ENCODE peak calls at places on chromosomes 13 and 19, in eight cellular contexts. I is IMR-90; Y is naive thymus-derived CD4-positive, alpha-beta T cell; R is mammary epithelial cell; P is suprapubic skin; T is cardiac muscle cell; Z is heart right ventricle; J is BE2C. O is an unnamed sample.

GRCh38 chr13:28322256-28322895 is 172.6 kb downstream of the FLT1 start:
- DNase-seq in I (peak; percentile 42), Y (no peak), R (no peak), P (no peak), T (no peak), Z (no peak), J (no peak), O (no peak)

GRCh38 chr13:31209172-31209818 is 9.5 kb downstream of the B3GLCT start:
- DNase-seq in I (peak; percentile 36), Y (no peak), R (no peak), P (no peak), T (peak; percentile 79), Z (peak; percentile 62), J (peak; percentile 88), O (peak; percentile 98)

GRCh38 chr19:6536138-6536671 is 5.4 kb downstream of the TNFSF9 start:
- DNase-seq in I (no peak), Y (peak; percentile 81), R (peak; percentile 67), P (peak; percentile 77), T (peak; percentile 32), Z (no peak), J (peak; percentile 70), O (no peak)

GRCh38 chr13:31909889-31910551 is 121.6 kb upstream of the FRY start:
- DNase-seq in I (peak; percentile 70), Y (peak; percentile 56), R (peak; percentile 37), P (no peak), T (peak; percentile 69), Z (no peak), J (peak; percentile 69), O (peak; percentile 84)

GRCh38 chr13:114101325-114101821 is 31.1 kb downstream of the RASA3 start:
- DNase-seq in I (no peak), Y (no peak), R (no peak), P (peak; percentile 74), T (no peak), Z (peak; percentile 34), J (no peak), O (no peak)

GRCh38 chr13:37475966-37476365 is 122.6 kb downstream of the POSTN start:
- DNase-seq in I (peak; percentile 87), Y (no peak), R (no peak), P (no peak), T (no peak), Z (no peak), J (no peak), O (no peak)

GRCh38 chr19:52923782-52924593 is 760 bp upstream of the ZNF888 start:
- DNase-seq in I (no peak), Y (no peak), R (peak; percentile 41), P (peak; percentile 70), T (no peak), Z (peak; percentile 45), J (no peak), O (peak; percentile 10)

GRCh38 chr13:25493930-25494707 is 122.3 kb downstream of the ATP8A2 start:
- DNase-seq in I (no peak), Y (no peak), R (no peak), P (no peak), T (peak; percentile 53), Z (no peak), J (no peak), O (peak; percentile 43)

DNA sequence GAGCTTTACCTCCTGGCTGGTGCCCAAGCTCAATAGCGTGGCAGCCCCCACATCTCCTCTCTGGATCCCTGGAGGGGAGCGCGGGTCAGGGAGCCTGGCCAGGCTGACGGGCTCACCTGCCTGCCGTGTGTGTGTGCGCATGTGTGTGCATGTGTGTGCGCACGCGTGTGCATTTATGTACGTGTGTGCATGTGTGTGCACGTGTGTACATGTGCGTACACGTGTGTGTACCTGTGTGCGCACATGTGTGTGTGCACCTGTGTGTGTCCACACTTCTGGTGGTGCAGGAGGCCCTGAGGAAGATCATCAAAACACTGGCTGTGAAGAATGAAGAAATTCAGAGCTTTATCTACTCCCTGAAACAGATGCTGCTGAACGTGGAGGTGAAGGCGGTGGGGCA is 1.3 kb downstream of the FSD1 start:
- DNase-seq in I (no peak), Y (no peak), R (no peak), P (no peak), T (no peak), Z (no peak), J (no peak), O (no peak)
- H3K4me1 ChIP-seq in I (no peaks in the 10 kb centered on the region), Y (peaks cover 4% of the 10 kb centered on the region), R (no peaks in the 10 kb centered on the region), P (peaks cover 6% of the 10 kb centered on the region), T (peaks cover 6% of the 10 kb centered on the region), Z (peaks cover 5% of the 10 kb centered on the region), J (peaks cover 7% of the 10 kb centered on the region), O (peaks cover 7% of the 10 kb centered on the region)

GRCh38 chr13:64684108-64684507 is 2546.0 kb downstream of the PCDH9 start:
- DNase-seq in I (no peak), Y (no peak), R (no peak), P (no peak), T (no peak), Z (no peak), J (no peak), O (no peak)

GRCh38 chr13:64688893-64689677 is 2541.1 kb downstream of the PCDH9 start:
- DNase-seq in I (peak; percentile 81), Y (no peak), R (peak; percentile 64), P (no peak), T (no peak), Z (no peak), J (no peak), O (no peak)

GRCh38 chr13:64680739-64681138 is 2549.4 kb downstream of the PCDH9 start:
- DNase-seq in I (no peak), Y (no peak), R (no peak), P (no peak), T (no peak), Z (no peak), J (no peak), O (no peak)

DNA sequence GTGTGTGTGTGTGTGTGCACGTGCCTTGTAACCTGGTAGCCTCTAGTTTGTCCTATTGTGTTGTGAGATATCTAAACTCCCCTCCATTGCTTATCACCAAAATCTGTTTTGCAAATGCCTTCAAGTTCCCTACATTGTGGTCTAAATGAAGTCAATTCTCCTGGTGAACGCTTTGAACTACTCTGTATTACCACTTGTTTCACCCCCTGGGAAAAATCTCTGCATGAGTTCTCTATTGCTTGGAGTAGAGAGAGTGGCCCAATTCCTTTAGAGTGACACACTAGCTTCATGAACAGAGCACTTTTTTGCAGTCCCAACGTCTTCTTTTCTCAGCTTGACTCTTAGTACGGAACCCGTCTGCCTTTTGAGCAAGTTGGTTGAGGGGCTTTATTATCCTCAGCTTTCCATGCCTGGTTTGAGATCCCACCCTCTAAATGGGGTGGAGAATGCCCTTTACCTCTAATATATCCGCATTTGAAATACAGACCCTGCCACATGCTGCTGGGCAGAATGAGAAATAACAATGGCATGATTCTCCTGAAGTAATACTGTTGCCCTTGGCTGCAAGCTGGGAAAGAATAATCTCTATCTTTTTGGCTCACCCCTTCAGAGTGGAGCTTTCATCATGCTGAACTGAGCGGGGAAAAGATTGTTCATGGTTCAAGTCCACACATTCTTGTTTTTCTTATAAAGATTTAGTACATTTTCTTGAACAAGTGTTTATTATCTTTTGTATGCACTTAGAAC is 2545.3 kb downstream of the PCDH9 start:
- DNase-seq in I (peak; percentile 36), Y (no peak), R (no peak), P (no peak), T (no peak), Z (no peak), J (no peak), O (no peak)
- H3K4me3 ChIP-seq in I (no peak overlapping the region), Y (no peak overlapping the region), R (no peak overlapping the region), P (no peak overlapping the region), T (no peak overlapping the region), Z (no peak overlapping the region), J (no peak overlapping the region), O (no peak overlapping the region)

GRCh38 chr13:98548230-98548629 is 28.7 kb downstream of the STK24 start:
- DNase-seq in I (peak; percentile 42), Y (no peak), R (no peak), P (no peak), T (no peak), Z (no peak), J (no peak), O (no peak)

GRCh38 chr13:98544105-98544710 is 32.7 kb downstream of the STK24 start:
- DNase-seq in I (no peak), Y (no peak), R (no peak), P (no peak), T (no peak), Z (no peak), J (no peak), O (no peak)

GRCh38 chr13:98549006-98549727 is 27.7 kb downstream of the STK24 start:
- DNase-seq in I (peak; percentile 98), Y (no peak), R (peak; percentile 83), P (no peak), T (no peak), Z (no peak), J (no peak), O (no peak)

GRCh38 chr13:98547455-98547854 is 29.5 kb downstream of the STK24 start:
- DNase-seq in I (no peak), Y (no peak), R (no peak), P (no peak), T (no peak), Z (no peak), J (no peak), O (no peak)

DNA sequence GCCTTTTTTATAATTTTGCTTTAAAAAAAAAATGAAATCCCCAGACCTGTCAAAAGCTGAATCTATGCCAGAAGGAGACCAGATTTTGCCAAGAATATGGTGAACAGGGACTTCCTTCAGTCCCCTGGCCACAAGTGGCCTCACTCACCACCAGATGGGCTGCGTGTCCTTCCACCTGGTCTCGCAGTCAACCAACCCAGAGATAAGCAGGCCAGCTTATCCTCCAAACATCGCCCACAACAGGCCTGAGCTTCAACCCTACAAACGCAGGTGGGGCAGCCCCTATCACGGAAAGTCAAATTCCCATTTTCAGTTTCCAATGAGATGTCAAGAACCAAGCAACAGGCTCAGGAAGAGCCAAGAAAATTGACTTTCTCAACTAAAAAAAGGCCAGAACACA is 30.5 kb downstream of the STK24 start:
- DNase-seq in I (no peak), Y (no peak), R (no peak), P (no peak), T (no peak), Z (no peak), J (no peak), O (no peak)
- H3K4me1 ChIP-seq in I (peaks cover 35% of the 10 kb centered on the region), Y (peaks cover 29% of the 10 kb centered on the region), R (peaks cover 34% of the 10 kb centered on the region), P (peaks cover 55% of the 10 kb centered on the region), T (peaks cover 30% of the 10 kb centered on the region), Z (peaks cover 35% of the 10 kb centered on the region), J (peaks cover 11% of the 10 kb centered on the region), O (no peaks in the 10 kb centered on the region)

GRCh38 chr19:18905520-18906236 is 9.7 kb upstream of the CERS1 start:
- DNase-seq in I (no peak), Y (no peak), R (no peak), P (peak; percentile 57), T (no peak), Z (no peak), J (no peak), O (no peak)

GRCh38 chr19:18908917-18909619 is 10.1 kb downstream of the COPE start:
- DNase-seq in I (no peak), Y (no peak), R (no peak), P (peak; percentile 60), T (no peak), Z (no peak), J (no peak), O (no peak)

GRCh38 chr19:18905058-18905456 is 9.1 kb upstream of the CERS1 start:
- DNase-seq in I (no peak), Y (no peak), R (no peak), P (no peak), T (no peak), Z (no peak), J (no peak), O (no peak)

GRCh38 chr19:18904334-18905057 is 8.5 kb upstream of the CERS1 start:
- DNase-seq in I (no peak), Y (no peak), R (no peak), P (peak; percentile 53), T (no peak), Z (no peak), J (peak; percentile 26), O (no peak)

DNA sequence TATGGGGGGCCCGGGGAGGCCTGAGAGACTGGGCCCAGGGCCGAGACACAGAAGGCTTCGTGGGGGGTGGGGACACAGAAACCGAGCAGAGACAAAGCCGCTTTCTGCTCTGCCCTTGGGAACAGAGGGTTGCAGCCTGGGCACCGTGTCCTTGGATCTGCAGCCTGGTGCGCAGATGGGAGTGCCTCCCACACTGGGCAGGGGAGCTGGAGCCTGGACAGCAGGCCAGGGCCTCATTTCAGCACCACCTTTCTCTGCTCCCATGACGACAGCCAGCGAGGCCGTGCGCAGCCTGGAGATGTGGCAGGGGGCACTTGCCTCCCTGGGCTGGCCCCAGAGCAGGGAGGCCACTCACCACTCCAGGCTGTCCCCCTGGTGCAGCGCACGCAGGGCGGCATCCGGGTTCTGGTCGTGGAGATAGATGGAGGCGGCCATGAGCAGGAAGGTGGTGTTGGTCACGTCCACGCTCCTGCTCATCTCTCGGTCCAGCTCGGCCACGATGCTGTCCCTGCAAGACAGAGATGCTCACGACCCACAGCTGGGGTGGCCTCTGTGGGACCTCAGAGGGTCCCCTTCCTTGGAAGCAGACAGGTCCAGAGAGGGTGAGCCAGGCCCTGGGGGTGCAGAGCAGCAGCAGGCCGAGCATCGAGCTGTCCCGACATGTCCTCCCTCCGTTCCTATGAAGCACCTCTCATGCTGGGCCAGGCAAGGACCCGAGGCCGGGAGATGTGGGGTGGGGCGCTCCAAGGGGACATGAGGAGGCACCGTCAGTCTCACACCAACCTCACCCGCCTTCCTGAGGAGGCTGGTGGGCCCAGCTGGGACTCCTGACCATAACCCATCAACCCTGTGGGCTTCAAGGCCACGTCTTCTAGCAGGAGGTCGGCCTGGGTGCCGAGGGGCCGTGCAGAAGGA is 10.9 kb upstream of the CERS1 start:
- DNase-seq in I (no peak), Y (no peak), R (no peak), P (peak; percentile 58), T (no peak), Z (no peak), J (peak; percentile 6), O (no peak)
- H3K4me3 ChIP-seq in I (no peak overlapping the region), Y (no peak overlapping the region), R (no peak overlapping the region), P (no peak overlapping the region), T (no peak overlapping the region), Z (no peak overlapping the region), J (no peak overlapping the region), O (no peak overlapping the region)